ENCODE peak calls at places on chromosomes 6 and 20, in six cellular contexts. I is retinal pigment epithelial cell; Y is CD8-positive, alpha-beta T cell; S is psoas muscle; O is GM12864; V is lung. T is an unnamed sample.
A peak's percentile ranks its signal among the peaks of the same experiment; 100 is the strongest.

GRCh38 chr20:10861619-10862018 is 187.8 kb upstream of the JAG1 start:
- DNase-seq in I (no peak), Y (no peak), S (no peak), O (no peak), V (no peak), T (no peak)

GRCh38 chr6:43973351-43973750 is 153.9 kb downstream of the MRPL14 start:
- DNase-seq in I (no peak), Y (no peak), S (no peak), O (no peak), V (peak; percentile 57), T (peak; percentile 36)

GRCh38 chr20:6731951-6732580 is 35.4 kb upstream of the BMP2 start:
- DNase-seq in I (no peak), Y (no peak), S (peak; percentile 52), O (no peak), V (no peak), T (no peak)

GRCh38 chr6:39079726-39080125 is 31.1 kb downstream of the GLP1R start:
- DNase-seq in I (no peak), Y (no peak), S (no peak), O (no peak), V (no peak), T (no peak)

GRCh38 chr6:137698636-137699035 is 168.4 kb upstream of the TNFAIP3 start:
- DNase-seq in I (no peak), Y (no peak), S (no peak), O (no peak), V (no peak), T (no peak)

GRCh38 chr20:6008254-6008653 is 45.6 kb downstream of the LRRN4 start:
- DNase-seq in I (peak; percentile 85), Y (no peak), S (peak; percentile 60), O (no peak), V (peak; percentile 72), T (no peak)

GRCh38 chr20:59525500-59526241 is 78.7 kb upstream of the PHACTR3 start:
- DNase-seq in I (no peak), Y (no peak), S (peak; percentile 40), O (no peak), V (peak; percentile 55), T (no peak)

GRCh38 chr20:6051505-6051904 is 2.4 kb downstream of the LRRN4 start:
- DNase-seq in I (no peak), Y (no peak), S (no peak), O (no peak), V (no peak), T (no peak)

GRCh38 chr20:64223526-64224067 is 32.0 kb upstream of the PCMTD2 start:
- DNase-seq in I (no peak), Y (no peak), S (no peak), O (no peak), V (no peak), T (no peak)

GRCh38 chr6:140849441-140849840 is 1283.3 kb upstream of the GJE1 start:
- DNase-seq in I (no peak), Y (no peak), S (no peak), O (no peak), V (no peak), T (no peak)

GRCh38 chr6:84979541-84979940 is 215.1 kb upstream of the TBX18 start:
- DNase-seq in I (peak; percentile 10), Y (no peak), S (no peak), O (no peak), V (no peak), T (no peak)

DNA sequence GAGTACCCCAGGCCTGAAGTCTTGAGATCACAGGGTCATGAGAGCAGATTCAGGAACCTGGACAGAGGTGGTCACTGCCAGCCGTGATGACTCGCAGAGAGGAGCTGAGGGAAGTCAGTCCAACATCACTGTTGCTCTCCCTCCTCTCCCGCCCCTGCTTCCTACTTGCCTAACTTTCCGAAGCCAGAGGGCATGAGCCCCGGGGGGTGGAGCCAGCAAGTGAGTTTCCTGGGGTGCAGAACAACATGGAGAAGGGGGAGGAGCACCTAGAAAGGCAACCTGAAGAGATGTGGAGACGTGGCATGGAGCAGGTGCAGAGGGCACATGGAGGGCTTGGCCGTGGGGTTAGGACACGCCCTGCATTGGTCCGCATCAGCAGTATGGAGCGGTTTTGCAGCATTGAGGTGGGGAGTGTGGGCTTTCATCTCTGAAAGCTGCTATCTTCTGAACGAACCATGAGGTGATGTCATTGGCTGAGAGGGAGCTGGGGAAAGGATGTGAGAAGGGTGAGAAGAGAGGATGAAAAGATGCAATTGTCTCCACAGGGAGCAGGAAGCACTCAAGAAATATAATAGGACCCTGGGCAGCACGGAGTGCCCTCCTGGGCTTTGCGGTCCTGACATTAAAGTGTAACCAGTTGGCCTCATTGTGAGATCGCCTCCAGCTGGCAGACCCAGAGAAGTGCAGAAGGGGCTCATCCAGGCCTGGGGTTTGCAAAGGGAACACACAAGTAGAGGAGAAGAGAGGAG is 25.0 kb downstream of the GDAP1L1 start:
- DNase-seq in I (no peak), Y (no peak), S (no peak), O (no peak), V (no peak), T (no peak)
- TF ChIP-seq CTCF in I (peak; percentile 38), Y (no peak), S (no peak), O (peak; percentile 54), V (no peak), T (peak; percentile 18)

GRCh38 chr6:17419189-17419575 is 25.8 kb downstream of the CAP2 start:
- DNase-seq in I (no peak), Y (no peak), S (no peak), O (no peak), V (no peak), T (no peak)

GRCh38 chr6:17418281-17419188 is 25.1 kb downstream of the CAP2 start:
- DNase-seq in I (no peak), Y (no peak), S (no peak), O (no peak), V (no peak), T (no peak)

GRCh38 chr6:17413313-17413750 is 19.9 kb downstream of the CAP2 start:
- DNase-seq in I (no peak), Y (no peak), S (no peak), O (no peak), V (no peak), T (no peak)

GRCh38 chr6:17421406-17421805 is 28.0 kb downstream of the CAP2 start:
- DNase-seq in I (no peak), Y (no peak), S (no peak), O (no peak), V (no peak), T (no peak)

GRCh38 chr6:17417817-17418216 is 24.4 kb downstream of the CAP2 start:
- DNase-seq in I (peak; percentile 99), Y (no peak), S (no peak), O (no peak), V (no peak), T (no peak)
- TF ChIP-seq CTCF in I (no peak), Y (no peak), S (no peak), O (no peak), V (no peak), T (no peak)

DNA sequence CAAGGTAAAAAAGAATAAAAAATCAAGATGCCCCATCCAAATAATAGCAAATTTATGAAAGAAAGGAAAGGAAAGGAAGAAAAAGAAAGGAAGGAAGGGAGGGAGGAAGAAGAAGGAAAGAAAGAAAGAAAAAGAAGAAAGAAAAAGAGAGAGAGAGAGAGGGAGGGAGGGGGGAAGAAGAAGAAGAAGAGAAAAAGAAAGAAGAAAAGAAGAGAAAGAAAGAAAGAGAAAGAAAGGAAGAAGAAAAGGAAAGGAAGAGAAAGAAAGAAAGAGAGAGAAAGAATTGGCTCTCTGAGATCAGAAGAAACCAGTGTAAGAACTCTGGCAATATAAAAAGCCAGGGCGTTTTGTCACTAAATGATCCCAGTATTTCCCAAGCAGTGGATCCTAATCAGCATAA is 401.7 kb downstream of the EPHA7 start:
- DNase-seq in I (no peak), Y (no peak), S (no peak), O (no peak), V (no peak), T (no peak)
- TF ChIP-seq CTCF in I (no peak), Y (no peak), S (no peak), O (no peak), V (no peak), T (no peak)

GRCh38 chr20:49684335-49684997 is 29.2 kb downstream of the B4GALT5 start:
- DNase-seq in I (peak; percentile 75), Y (no peak), S (no peak), O (no peak), V (peak; percentile 37), T (no peak)
- TF ChIP-seq CTCF in I (no peak), Y (no peak), S (no peak), O (no peak), V (no peak), T (no peak)

GRCh38 chr20:43389231-43389630 is 68.5 kb upstream of the SRSF6 start:
- DNase-seq in I (no peak), Y (no peak), S (peak; percentile 43), O (no peak), V (peak; percentile 39), T (no peak)

GRCh38 chr20:43392561-43392960 is 65.1 kb upstream of the SRSF6 start:
- DNase-seq in I (no peak), Y (no peak), S (no peak), O (no peak), V (peak; percentile 15), T (peak; percentile 60)

GRCh38 chr20:43389839-43390626 is 67.7 kb upstream of the SRSF6 start:
- DNase-seq in I (no peak), Y (no peak), S (no peak), O (no peak), V (no peak), T (no peak)

GRCh38 chr20:43397147-43397546 is 60.5 kb upstream of the SRSF6 start:
- DNase-seq in I (no peak), Y (no peak), S (no peak), O (no peak), V (no peak), T (no peak)

GRCh38 chr20:43393072-43393471 is 64.6 kb upstream of the SRSF6 start:
- DNase-seq in I (no peak), Y (no peak), S (no peak), O (no peak), V (no peak), T (peak; percentile 42)
- TF ChIP-seq CTCF in I (no peak), Y (no peak), S (no peak), O (no peak), V (no peak), T (no peak)

DNA sequence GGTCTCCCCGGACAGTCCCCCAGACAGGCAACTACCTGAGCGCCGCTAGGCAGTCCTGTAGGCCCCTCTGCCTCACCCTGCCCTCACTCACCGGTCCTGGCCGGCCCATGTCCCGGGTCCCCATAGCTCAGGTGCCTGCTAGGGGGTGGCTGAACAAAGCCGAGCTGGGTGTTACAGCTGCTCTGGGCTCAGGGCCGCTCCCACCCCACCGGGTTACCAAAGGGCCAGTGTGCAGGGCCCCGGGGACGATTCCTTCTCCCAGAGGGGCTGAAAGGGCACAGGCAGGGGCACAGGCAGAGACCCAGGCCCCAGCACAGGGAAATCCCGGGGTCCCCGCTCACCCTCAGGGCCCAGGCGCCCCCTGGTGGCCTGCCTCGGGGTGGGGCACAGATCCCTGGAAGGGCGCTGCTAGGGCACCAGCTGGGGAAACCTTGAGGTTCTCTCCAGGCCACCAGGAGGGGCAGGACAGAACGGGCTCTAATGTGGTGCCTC is 118.4 kb downstream of the GRM4 start:
- DNase-seq in I (no peak), Y (peak; percentile 29), S (peak; percentile 46), O (no peak), V (peak; percentile 41), T (no peak)
- TF ChIP-seq CTCF in I (peak; percentile 76), Y (peak; percentile 82), S (peak; percentile 72), O (peak; percentile 76), V (peak; percentile 31), T (peak; percentile 76)

GRCh38 chr6:18528084-18528743 is 141.1 kb downstream of the RNF144B start:
- DNase-seq in I (no peak), Y (no peak), S (no peak), O (no peak), V (no peak), T (no peak)
- TF ChIP-seq CTCF in I (peak; percentile 14), Y (no peak), S (peak; percentile 32), O (peak; percentile 9), V (no peak), T (peak; percentile 57)